ENCODE peak calls at places on chromosomes 6 and 20, in six cellular contexts. One of them, this sample, is unnamed. For H3K36me3 and H3K9me3, the result is how much of the 10 kb centered on the place peaks cover.

GRCh38 chr6:144314562-144314961 is 29.4 kb downstream of the UTRN start:
- DNase-seq in esophagus squamous epithelium: no peak
- DNase-seq in HepG2: no peak
- DNase-seq in body of pancreas: no peak
- DNase-seq in prostate gland: no peak
- DNase-seq in left ventricle myocardium inferior: no peak
- DNase-seq in this sample: no peak

GRCh38 chr6:157614026-157614484 is 209.0 kb upstream of the SNX9 start:
- DNase-seq in esophagus squamous epithelium: no peak
- DNase-seq in HepG2: peak
- DNase-seq in body of pancreas: no peak
- DNase-seq in prostate gland: no peak
- DNase-seq in left ventricle myocardium inferior: no peak
- DNase-seq in this sample: no peak

GRCh38 chr20:4929686-4930397 is 71.5 kb downstream of the SLC23A2 start:
- DNase-seq in esophagus squamous epithelium: no peak
- DNase-seq in HepG2: no peak
- DNase-seq in body of pancreas: no peak
- DNase-seq in prostate gland: no peak
- DNase-seq in left ventricle myocardium inferior: no peak
- DNase-seq in this sample: no peak

GRCh38 chr6:35242906-35243305 is 16.6 kb upstream of the ZNF76 start:
- DNase-seq in esophagus squamous epithelium: no peak
- DNase-seq in HepG2: no peak
- DNase-seq in body of pancreas: no peak
- DNase-seq in prostate gland: no peak
- DNase-seq in left ventricle myocardium inferior: no peak
- DNase-seq in this sample: no peak

GRCh38 chr20:49825521-49826033 is 12.9 kb downstream of the SLC9A8 start:
- DNase-seq in esophagus squamous epithelium: no peak
- DNase-seq in HepG2: peak
- DNase-seq in body of pancreas: no peak
- DNase-seq in prostate gland: no peak
- DNase-seq in left ventricle myocardium inferior: no peak
- DNase-seq in this sample: no peak

GRCh38 chr20:57988828-57989227 is 239.6 kb downstream of the ANKRD60 start:
- DNase-seq in esophagus squamous epithelium: no peak
- DNase-seq in HepG2: no peak
- DNase-seq in body of pancreas: no peak
- DNase-seq in prostate gland: no peak
- DNase-seq in left ventricle myocardium inferior: no peak
- DNase-seq in this sample: no peak

GRCh38 chr6:122947355-122947754 is 48.7 kb upstream of the CLVS2 start:
- DNase-seq in esophagus squamous epithelium: no peak
- DNase-seq in HepG2: no peak
- DNase-seq in body of pancreas: no peak
- DNase-seq in prostate gland: no peak
- DNase-seq in left ventricle myocardium inferior: no peak
- DNase-seq in this sample: peak

GRCh38 chr20:41169791-41170351 is 32.5 kb downstream of the PLCG1 start:
- DNase-seq in esophagus squamous epithelium: no peak
- DNase-seq in HepG2: no peak
- DNase-seq in body of pancreas: peak
- DNase-seq in prostate gland: no peak
- DNase-seq in left ventricle myocardium inferior: no peak
- DNase-seq in this sample: no peak

GRCh38 chr6:115551510-115551909 is 509.2 kb downstream of the FRK start:
- DNase-seq in esophagus squamous epithelium: no peak
- DNase-seq in HepG2: no peak
- DNase-seq in body of pancreas: peak
- DNase-seq in prostate gland: no peak
- DNase-seq in left ventricle myocardium inferior: no peak
- DNase-seq in this sample: no peak

GRCh38 chr20:21529863-21530262 is 16.0 kb upstream of the NKX2-2 start:
- DNase-seq in esophagus squamous epithelium: no peak
- DNase-seq in HepG2: peak
- DNase-seq in body of pancreas: no peak
- DNase-seq in prostate gland: no peak
- DNase-seq in left ventricle myocardium inferior: no peak
- DNase-seq in this sample: no peak

GRCh38 chr6:158408552-158409130 is 96.4 kb downstream of the TULP4 start:
- DNase-seq in esophagus squamous epithelium: no peak
- DNase-seq in HepG2: no peak
- DNase-seq in body of pancreas: peak
- DNase-seq in prostate gland: no peak
- DNase-seq in left ventricle myocardium inferior: peak
- DNase-seq in this sample: no peak

GRCh38 chr6:148342146-148343027 is at the start of gene SASH1:
- DNase-seq in esophagus squamous epithelium: no peak
- DNase-seq in HepG2: peak
- DNase-seq in body of pancreas: peak
- DNase-seq in prostate gland: peak
- DNase-seq in left ventricle myocardium inferior: peak
- DNase-seq in this sample: peak

GRCh38 chr6:116616757-116617093 is 446 bp downstream of the RSPH4A start:
- DNase-seq in esophagus squamous epithelium: no peak
- DNase-seq in HepG2: no peak
- DNase-seq in body of pancreas: peak
- DNase-seq in prostate gland: no peak
- DNase-seq in left ventricle myocardium inferior: no peak
- DNase-seq in this sample: no peak

GRCh38 chr6:11002176-11002575 is 41.9 kb downstream of the ELOVL2 start:
- DNase-seq in esophagus squamous epithelium: no peak
- DNase-seq in HepG2: no peak
- DNase-seq in body of pancreas: no peak
- DNase-seq in prostate gland: no peak
- DNase-seq in left ventricle myocardium inferior: no peak
- DNase-seq in this sample: no peak
- H3K36me3 ChIP-seq in esophagus squamous epithelium: under half
- H3K36me3 ChIP-seq in HepG2: under half
- H3K36me3 ChIP-seq in body of pancreas: under half
- H3K36me3 ChIP-seq in prostate gland: under half
- H3K36me3 ChIP-seq in left ventricle myocardium inferior: under half
- H3K36me3 ChIP-seq in this sample: under half

GRCh38 chr6:81937296-81937937 is 184.9 kb upstream of the TENT5A start:
- DNase-seq in esophagus squamous epithelium: no peak
- DNase-seq in HepG2: peak
- DNase-seq in body of pancreas: no peak
- DNase-seq in prostate gland: no peak
- DNase-seq in left ventricle myocardium inferior: no peak
- DNase-seq in this sample: no peak

GRCh38 chr6:81929828-81930227 is 177.3 kb upstream of the TENT5A start:
- DNase-seq in esophagus squamous epithelium: no peak
- DNase-seq in HepG2: no peak
- DNase-seq in body of pancreas: no peak
- DNase-seq in prostate gland: no peak
- DNase-seq in left ventricle myocardium inferior: no peak
- DNase-seq in this sample: no peak

GRCh38 chr6:81934936-81935335 is 182.5 kb upstream of the TENT5A start:
- DNase-seq in esophagus squamous epithelium: no peak
- DNase-seq in HepG2: no peak
- DNase-seq in body of pancreas: no peak
- DNase-seq in prostate gland: no peak
- DNase-seq in left ventricle myocardium inferior: no peak
- DNase-seq in this sample: no peak

GRCh38 chr6:81933089-81933488 is 180.6 kb upstream of the TENT5A start:
- DNase-seq in esophagus squamous epithelium: no peak
- DNase-seq in HepG2: no peak
- DNase-seq in body of pancreas: no peak
- DNase-seq in prostate gland: no peak
- DNase-seq in left ventricle myocardium inferior: no peak
- DNase-seq in this sample: no peak

DNA sequence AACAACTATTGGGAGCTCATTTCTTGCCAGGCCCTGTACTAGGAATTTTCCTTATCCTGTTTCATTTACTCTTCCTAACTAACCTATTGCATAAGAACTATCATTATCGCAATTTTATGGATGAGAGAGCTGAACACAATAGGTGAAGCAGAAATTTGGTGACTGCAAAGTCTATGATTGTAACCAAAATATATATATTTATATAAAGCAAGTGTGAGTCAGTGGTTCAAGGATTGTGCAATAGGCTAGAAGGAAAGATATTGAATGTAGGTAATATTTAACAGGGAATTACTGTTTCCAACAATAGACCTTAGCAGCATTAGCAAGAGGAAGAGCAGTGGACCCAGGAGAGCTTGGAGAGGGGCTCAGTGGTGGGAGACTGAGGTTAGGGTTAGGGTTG is 181.2 kb upstream of the TENT5A start:
- DNase-seq in esophagus squamous epithelium: no peak
- DNase-seq in HepG2: peak
- DNase-seq in body of pancreas: no peak
- DNase-seq in prostate gland: no peak
- DNase-seq in left ventricle myocardium inferior: no peak
- DNase-seq in this sample: no peak
- H3K9me3 ChIP-seq in esophagus squamous epithelium: under half
- H3K9me3 ChIP-seq in HepG2: under half
- H3K9me3 ChIP-seq in body of pancreas: under half
- H3K9me3 ChIP-seq in prostate gland: under half
- H3K9me3 ChIP-seq in left ventricle myocardium inferior: under half
- H3K9me3 ChIP-seq in this sample: under half

GRCh38 chr20:443223-443793 is 19.0 kb downstream of the TBC1D20 start:
- DNase-seq in esophagus squamous epithelium: no peak
- DNase-seq in HepG2: no peak
- DNase-seq in body of pancreas: no peak
- DNase-seq in prostate gland: no peak
- DNase-seq in left ventricle myocardium inferior: no peak
- DNase-seq in this sample: no peak

GRCh38 chr20:440636-441035 is 21.7 kb downstream of the TBC1D20 start:
- DNase-seq in esophagus squamous epithelium: no peak
- DNase-seq in HepG2: no peak
- DNase-seq in body of pancreas: no peak
- DNase-seq in prostate gland: no peak
- DNase-seq in left ventricle myocardium inferior: no peak
- DNase-seq in this sample: no peak

GRCh38 chr20:445514-446336 is 16.6 kb downstream of the TBC1D20 start:
- DNase-seq in esophagus squamous epithelium: no peak
- DNase-seq in HepG2: peak
- DNase-seq in body of pancreas: no peak
- DNase-seq in prostate gland: no peak
- DNase-seq in left ventricle myocardium inferior: no peak
- DNase-seq in this sample: no peak

GRCh38 chr20:444862-445426 is 17.4 kb downstream of the TBC1D20 start:
- DNase-seq in esophagus squamous epithelium: no peak
- DNase-seq in HepG2: no peak
- DNase-seq in body of pancreas: no peak
- DNase-seq in prostate gland: no peak
- DNase-seq in left ventricle myocardium inferior: no peak
- DNase-seq in this sample: no peak

DNA sequence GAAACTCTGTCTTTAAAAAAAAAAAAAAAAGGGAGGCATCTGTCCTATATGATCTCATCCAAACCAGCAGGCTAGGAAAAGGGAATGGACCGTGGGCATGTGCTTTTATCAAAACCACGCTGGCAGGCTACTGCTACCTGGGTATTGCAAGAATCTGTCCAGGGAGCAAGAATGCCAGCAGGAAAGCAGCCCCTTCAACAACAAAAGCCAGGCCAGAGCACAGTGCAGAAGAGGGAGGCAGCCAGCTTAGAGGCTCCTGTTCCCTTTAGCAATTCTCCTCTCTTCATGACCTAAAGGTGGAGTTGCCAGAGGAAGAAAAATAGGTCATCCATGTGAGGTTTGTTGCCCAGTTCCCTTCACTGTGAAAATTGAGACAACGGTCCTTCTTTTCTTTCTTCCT is 18.2 kb downstream of the TBC1D20 start:
- DNase-seq in esophagus squamous epithelium: no peak
- DNase-seq in HepG2: no peak
- DNase-seq in body of pancreas: no peak
- DNase-seq in prostate gland: no peak
- DNase-seq in left ventricle myocardium inferior: no peak
- DNase-seq in this sample: no peak
- H3K36me3 ChIP-seq in esophagus squamous epithelium: half or more
- H3K36me3 ChIP-seq in HepG2: half or more
- H3K36me3 ChIP-seq in body of pancreas: under half
- H3K36me3 ChIP-seq in prostate gland: under half
- H3K36me3 ChIP-seq in left ventricle myocardium inferior: half or more
- H3K36me3 ChIP-seq in this sample: under half

GRCh38 chr6:160801418-160801817 is 99.4 kb downstream of the PLG start:
- DNase-seq in esophagus squamous epithelium: no peak
- DNase-seq in HepG2: no peak
- DNase-seq in body of pancreas: no peak
- DNase-seq in prostate gland: no peak
- DNase-seq in left ventricle myocardium inferior: no peak
- DNase-seq in this sample: no peak
- H3K9me3 ChIP-seq in esophagus squamous epithelium: under half
- H3K9me3 ChIP-seq in HepG2: under half
- H3K9me3 ChIP-seq in body of pancreas: under half
- H3K9me3 ChIP-seq in prostate gland: under half
- H3K9me3 ChIP-seq in left ventricle myocardium inferior: under half
- H3K9me3 ChIP-seq in this sample: under half

GRCh38 chr20:46901638-46902037 is 7.0 kb downstream of the EYA2 start:
- DNase-seq in esophagus squamous epithelium: no peak
- DNase-seq in HepG2: no peak
- DNase-seq in body of pancreas: no peak
- DNase-seq in prostate gland: peak
- DNase-seq in left ventricle myocardium inferior: no peak
- DNase-seq in this sample: no peak
- H3K36me3 ChIP-seq in esophagus squamous epithelium: under half
- H3K36me3 ChIP-seq in HepG2: under half
- H3K36me3 ChIP-seq in body of pancreas: under half
- H3K36me3 ChIP-seq in prostate gland: under half
- H3K36me3 ChIP-seq in left ventricle myocardium inferior: under half
- H3K36me3 ChIP-seq in this sample: under half

GRCh38 chr20:42572320-42573016 is 617.2 kb downstream of the PTPRT start:
- DNase-seq in esophagus squamous epithelium: no peak
- DNase-seq in HepG2: no peak
- DNase-seq in body of pancreas: peak
- DNase-seq in prostate gland: peak
- DNase-seq in left ventricle myocardium inferior: no peak
- DNase-seq in this sample: no peak

GRCh38 chr20:42565106-42565990 is 624.4 kb downstream of the PTPRT start:
- DNase-seq in esophagus squamous epithelium: no peak
- DNase-seq in HepG2: no peak
- DNase-seq in body of pancreas: no peak
- DNase-seq in prostate gland: no peak
- DNase-seq in left ventricle myocardium inferior: no peak
- DNase-seq in this sample: no peak

DNA sequence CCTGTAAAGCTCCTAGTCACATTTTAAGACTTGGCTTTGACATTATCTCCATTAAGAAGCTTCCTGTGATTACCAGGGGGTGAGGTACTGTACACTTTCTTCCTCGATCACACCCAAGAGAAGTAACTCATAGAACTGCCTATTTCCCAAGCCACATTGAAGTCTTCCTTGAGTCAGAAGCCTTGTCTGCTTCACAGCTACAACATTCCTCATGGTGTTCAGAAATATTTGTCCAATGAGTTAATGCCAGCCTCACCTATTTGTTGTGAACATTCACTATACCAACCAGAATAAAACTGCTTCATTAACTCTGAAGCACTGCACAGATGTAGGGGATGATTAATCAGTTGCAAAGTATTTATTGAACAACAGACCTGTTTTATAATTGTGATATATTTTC is 622.3 kb downstream of the PTPRT start:
- DNase-seq in esophagus squamous epithelium: no peak
- DNase-seq in HepG2: no peak
- DNase-seq in body of pancreas: no peak
- DNase-seq in prostate gland: no peak
- DNase-seq in left ventricle myocardium inferior: no peak
- DNase-seq in this sample: no peak
- H3K9me3 ChIP-seq in esophagus squamous epithelium: under half
- H3K9me3 ChIP-seq in HepG2: under half
- H3K9me3 ChIP-seq in body of pancreas: under half
- H3K9me3 ChIP-seq in prostate gland: under half
- H3K9me3 ChIP-seq in left ventricle myocardium inferior: under half
- H3K9me3 ChIP-seq in this sample: under half

GRCh38 chr20:37237656-37238055 is 24.0 kb downstream of the GHRH start:
- DNase-seq in esophagus squamous epithelium: no peak
- DNase-seq in HepG2: no peak
- DNase-seq in body of pancreas: peak
- DNase-seq in prostate gland: no peak
- DNase-seq in left ventricle myocardium inferior: no peak
- DNase-seq in this sample: no peak
- H3K36me3 ChIP-seq in esophagus squamous epithelium: half or more
- H3K36me3 ChIP-seq in HepG2: half or more
- H3K36me3 ChIP-seq in body of pancreas: half or more
- H3K36me3 ChIP-seq in prostate gland: under half
- H3K36me3 ChIP-seq in left ventricle myocardium inferior: half or more
- H3K36me3 ChIP-seq in this sample: under half